ENCODE peak calls at places on chromosomes 5 and 9, in four cellular contexts. I is adrenal gland, U is mucosa of descending colon, J is fibroblast of pulmonary artery. H is an unnamed sample.

GRCh38 chr5:59174248-59174844 is 591.5 kb downstream of the RAB3C start:
- DNase-seq in I (no peak), J (peak), U (no peak), H (peak)

GRCh38 chr9:110623462-110624025 is 44.0 kb upstream of the SVEP1 start:
- DNase-seq in I (peak), J (peak), U (no peak), H (peak)

GRCh38 chr9:86064220-86064619 is 35.1 kb downstream of the GOLM1 start:
- DNase-seq in I (no peak), J (no peak), U (no peak), H (no peak)

GRCh38 chr9:93644397-93645088 is 68.2 kb downstream of the PHF2 start:
- DNase-seq in U (peak), I (peak), J (no peak), H (no peak)

GRCh38 chr9:136926749-136927148 is 17.8 kb downstream of the FBXW5 start:
- DNase-seq in J (no peak), I (no peak), U (no peak), H (no peak)

GRCh38 chr9:134314950-134315715 is 11.1 kb upstream of the RXRA start:
- DNase-seq in U (peak), I (no peak), J (no peak), H (no peak)

GRCh38 chr9:38160613-38161215 is 91.7 kb upstream of the SHB start:
- DNase-seq in I (peak), U (no peak), J (peak), H (peak)

GRCh38 chr9:123973590-123974223 is 37.9 kb upstream of the LHX2 start:
- DNase-seq in U (no peak), I (no peak), J (no peak), H (no peak)

GRCh38 chr5:15334551-15335302 is 165.3 kb upstream of the FBXL7 start:
- DNase-seq in J (no peak), I (no peak), U (no peak), H (no peak)

GRCh38 chr9:16612627-16613026 is 257.8 kb downstream of the BNC2 start:
- DNase-seq in U (no peak), I (no peak), J (no peak), H (no peak)

GRCh38 chr5:72408602-72409001 is 88.4 kb downstream of the PTCD2 start:
- DNase-seq in J (peak), I (no peak), U (no peak), H (no peak)

GRCh38 chr5:58450811-58451629 is 8.9 kb downstream of the PLK2 start:
- DNase-seq in I (no peak), J (peak), U (no peak), H (no peak)

GRCh38 chr9:129561594-129562281 is 59.2 kb downstream of the C9orf50 start:
- DNase-seq in U (peak), J (no peak), I (no peak), H (no peak)

GRCh38 chr5:171907731-171908343 is 98.6 kb downstream of the FBXW11 start:
- DNase-seq in I (peak), U (no peak), J (peak), H (peak)

GRCh38 chr5:110478899-110479298 is 247.6 kb downstream of the TMEM232 start:
- DNase-seq in I (no peak), U (no peak), J (peak), H (peak)

GRCh38 chr5:149450199-149450598 is 71.1 kb upstream of the IL17B start:
- DNase-seq in I (no peak), U (peak), J (peak), H (peak)

GRCh38 chr5:5752844-5753243 is 330.4 kb downstream of the ICE1 start:
- DNase-seq in U (no peak), J (no peak), I (no peak), H (no peak)

GRCh38 chr5:41908374-41909079 is 4.4 kb downstream of the RIMOC1 start:
- DNase-seq in U (no peak), J (peak), I (no peak), H (peak)

GRCh38 chr9:129708799-129709198 is 43.4 kb downstream of the PRRX2 start:
- DNase-seq in U (no peak), J (no peak), I (no peak), H (no peak)

GRCh38 chr9:517993-518392 is 303.3 kb downstream of the DOCK8 start:
- DNase-seq in I (no peak), U (no peak), J (no peak), H (no peak)

GRCh38 chr9:109107402-109108240 is 12.1 kb downstream of the TMEM245 start:
- DNase-seq in U (no peak), J (peak), I (no peak), H (no peak)

GRCh38 chr9:77514886-77515711 is 133.0 kb downstream of the GNA14 start:
- DNase-seq in I (no peak), J (peak), U (no peak), H (peak)

GRCh38 chr5:143931986-143932385 is 120.0 kb downstream of the HMHB1 start:
- DNase-seq in I (no peak), J (no peak), U (no peak), H (no peak)

GRCh38 chr9:94017939-94018531 is 62.9 kb upstream of the BARX1 start:
- DNase-seq in U (no peak), J (peak), I (no peak), H (no peak)

GRCh38 chr5:151757233-151758140 is 944 bp downstream of the ATOX1 start:
- DNase-seq in U (no peak), I (no peak), J (no peak), H (no peak)

GRCh38 chr9:99690573-99690972 is 131.1 kb upstream of the NR4A3 start:
- DNase-seq in I (no peak), U (no peak), J (no peak), H (no peak)

GRCh38 chr9:135589596-135590485 is 28.3 kb downstream of the PAEP start:
- DNase-seq in I (no peak), J (no peak), U (no peak), H (no peak)

GRCh38 chr5:108687599-108688220 is 60.0 kb upstream of the FER start:
- DNase-seq in U (no peak), I (no peak), J (peak), H (no peak)

GRCh38 chr9:124735121-124735520 is 36.0 kb downstream of the NR6A1 start:
- DNase-seq in J (peak), U (no peak), I (no peak), H (peak)

GRCh38 chr5:55982957-55983381 is 11.8 kb downstream of the IL6ST start:
- DNase-seq in J (peak), I (no peak), U (no peak), H (no peak)

GRCh38 chr9:112371060-112371459 is 8.8 kb upstream of the HSDL2 start:
- DNase-seq in I (no peak), J (no peak), U (no peak), H (no peak)

GRCh38 chr5:143116817-143117216 is 286.7 kb downstream of the NR3C1 start:
- DNase-seq in I (no peak), J (no peak), U (no peak), H (no peak)

GRCh38 chr5:41057940-41058339 is 13.2 kb downstream of the MROH2B start:
- DNase-seq in I (no peak), U (no peak), J (no peak), H (no peak)

GRCh38 chr5:1150866-1151265 is 39.0 kb upstream of the SLC12A7 start:
- DNase-seq in U (peak), J (no peak), I (no peak), H (no peak)

GRCh38 chr9:110767559-110768063 is 99.0 kb downstream of the MUSK start:
- DNase-seq in I (no peak), U (no peak), J (peak), H (peak)

GRCh38 chr9:95875305-95876137 is at the start of gene ERCC6L2:
- DNase-seq in U (peak), I (peak), J (peak), H (peak)

GRCh38 chr5:136656811-136657210 is 291.5 kb upstream of the TRPC7 start:
- DNase-seq in I (no peak), J (peak), U (no peak), H (peak)

GRCh38 chr5:130642461-130642860 is 522.6 kb downstream of the HINT1 start:
- DNase-seq in I (no peak), U (no peak), J (no peak), H (no peak)

GRCh38 chr5:111747336-111747735 is 9.7 kb downstream of the NREP start:
- DNase-seq in U (no peak), J (no peak), I (no peak), H (no peak)

GRCh38 chr5:150175536-150175935 is 9.0 kb downstream of the CDX1 start:
- DNase-seq in J (peak), I (no peak), U (no peak), H (no peak)

GRCh38 chr5:160133918-160134304 is 14.7 kb upstream of the PWWP2A start:
- DNase-seq in J (no peak), U (no peak), I (no peak), H (no peak)
- H3K4me3 ChIP-seq in J (no peak), U (no peak), I (no peak), H (no peak)

GRCh38 chr5:38079625-38080402 is 178.5 kb upstream of the EGFLAM start:
- DNase-seq in I (no peak), U (no peak), J (no peak), H (no peak)
- TF ChIP-seq CTCF in I (no peak), U (no peak), J (no peak), H (no peak)

DNA sequence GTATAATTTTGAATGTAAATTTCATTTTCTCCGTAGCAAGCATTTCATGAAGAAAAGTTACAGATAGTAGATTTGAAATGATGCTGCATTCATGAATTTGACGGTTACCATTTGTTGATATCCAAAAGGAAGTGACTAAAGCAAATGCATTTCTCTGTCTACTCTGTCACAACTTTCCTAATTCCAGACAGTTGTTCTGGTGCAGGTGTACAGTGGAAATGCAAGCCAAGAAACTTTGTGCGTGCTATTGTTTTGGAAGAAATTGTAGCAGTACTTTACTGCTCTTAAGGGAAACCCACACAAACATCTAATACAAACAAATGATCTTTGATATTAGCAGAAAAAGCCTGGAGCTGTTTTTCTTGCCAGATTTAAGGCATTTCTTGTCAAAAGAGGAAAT is 1.9 kb downstream of the SNCAIP start:
- DNase-seq in J (no peak), U (no peak), I (no peak), H (no peak)
- H3K4me3 ChIP-seq in J (no peak), U (no peak), I (no peak), H (no peak)

GRCh38 chr5:133267601-133268000 is 215.8 kb downstream of the HSPA4 start:
- DNase-seq in I (no peak), J (no peak), U (no peak), H (no peak)
- TF ChIP-seq CTCF in I (no peak), J (no peak), U (no peak), H (no peak)

GRCh38 chr9:88313364-88314220 is 74.7 kb upstream of the SPIN1 start:
- DNase-seq in J (no peak), U (no peak), I (no peak), H (no peak)
- H3K4me3 ChIP-seq in J (no peak), U (no peak), I (no peak), H (no peak)

GRCh38 chr9:121574771-121575519 is 75.3 kb upstream of the GGTA1 start:
- DNase-seq in I (no peak), U (no peak), J (no peak), H (no peak)
- TF ChIP-seq CTCF in I (no peak), U (no peak), J (no peak), H (no peak)

DNA sequence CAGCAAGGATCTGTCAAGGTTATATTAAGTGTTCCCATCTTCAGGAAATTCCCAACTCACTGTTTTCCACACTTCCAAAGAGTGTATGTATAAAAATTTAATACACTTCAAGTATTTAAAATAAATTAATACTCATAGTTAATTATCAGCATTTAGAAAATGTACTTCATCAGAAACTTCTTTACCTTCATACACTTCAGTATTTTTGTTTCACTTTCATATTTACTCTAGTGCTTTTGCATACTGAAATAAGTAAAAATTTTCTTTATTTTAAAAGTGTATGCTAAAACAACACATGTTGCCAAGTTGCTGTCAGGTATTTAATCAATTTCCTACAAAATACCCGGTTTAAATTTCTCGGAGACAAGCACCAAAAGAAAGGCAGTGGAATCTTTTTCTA is 16.5 kb downstream of the RICTOR start:
- DNase-seq in I (no peak), J (no peak), U (no peak), H (no peak)
- H3K4me3 ChIP-seq in I (peak), J (peak), U (no peak), H (peak)

GRCh38 chr9:127716412-127716811 is 533 bp downstream of the TTC16 start:
- DNase-seq in I (no peak), J (no peak), U (no peak), H (no peak)

GRCh38 chr9:127714916-127715442 is 484 bp downstream of the PTRH1 start:
- DNase-seq in I (no peak), J (no peak), U (no peak), H (no peak)

GRCh38 chr9:127714020-127714835 is 1.2 kb downstream of the PTRH1 start:
- DNase-seq in U (no peak), I (no peak), J (no peak), H (no peak)

GRCh38 chr9:127717766-127718165 is 1.9 kb downstream of the TTC16 start:
- DNase-seq in I (peak), U (no peak), J (no peak), H (no peak)

DNA sequence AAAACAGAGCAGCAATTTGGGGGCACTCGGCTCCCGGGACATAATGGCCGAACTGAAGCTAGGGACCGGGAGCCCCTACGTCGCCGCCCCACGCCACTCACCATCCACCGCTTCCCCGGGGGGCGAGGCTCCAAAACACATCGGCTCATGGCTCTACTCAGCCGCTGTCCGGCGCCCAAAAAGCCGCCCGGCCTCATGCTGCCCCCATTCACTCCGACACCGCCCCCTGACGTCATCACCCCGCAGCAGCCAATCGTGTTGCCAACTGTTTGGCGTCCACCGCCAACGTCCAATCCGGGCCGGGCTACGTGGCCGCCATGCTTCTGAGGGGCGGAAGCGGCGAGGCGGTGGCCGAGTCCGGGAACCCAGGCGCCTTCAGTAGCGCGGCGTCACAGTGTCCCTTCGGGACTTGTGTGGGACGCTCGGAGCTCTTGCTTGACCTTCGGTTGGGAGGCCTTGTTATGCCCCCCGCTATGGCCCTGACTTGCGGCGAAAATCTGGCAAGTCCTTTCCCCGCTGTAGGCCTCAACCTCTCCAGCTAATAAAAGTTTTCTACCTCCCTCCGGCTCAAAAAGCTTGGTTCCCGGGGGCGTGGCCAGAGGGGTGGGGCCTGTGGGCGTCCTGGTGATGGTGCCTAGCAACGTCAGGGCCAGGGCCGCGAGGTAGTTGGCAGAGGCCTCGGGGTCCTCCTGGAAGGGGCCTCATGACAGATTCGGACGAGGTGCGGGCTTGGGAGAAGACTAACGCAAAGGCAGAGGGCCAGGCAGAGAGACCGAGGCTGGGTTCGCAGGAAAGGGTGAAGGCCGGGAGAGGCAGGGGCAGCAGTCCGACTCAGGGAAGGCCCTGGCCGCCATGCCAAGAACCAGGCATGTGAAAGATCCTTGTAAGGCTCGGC is at the start of the genes PTRH1 and TTC16:
- DNase-seq in J (peak), I (peak), U (peak), H (peak)
- TF ChIP-seq CTCF in J (no peak), I (no peak), U (no peak), H (no peak)

GRCh38 chr5:91206734-91207133 is 176.4 kb downstream of the ARRDC3 start:
- DNase-seq in U (no peak), J (peak), I (no peak), H (no peak)
- H3K4me3 ChIP-seq in U (no peak), J (no peak), I (no peak), H (no peak)

GRCh38 chr9:127816728-127817127 is 14.0 kb downstream of the FPGS start:
- DNase-seq in U (no peak), J (no peak), I (no peak), H (no peak)

GRCh38 chr9:127817881-127818434 is 15.3 kb downstream of the FPGS start:
- DNase-seq in I (no peak), J (no peak), U (no peak), H (no peak)

GRCh38 chr9:127815512-127816361 is 13.1 kb downstream of the FPGS start:
- DNase-seq in I (no peak), U (no peak), J (no peak), H (no peak)

GRCh38 chr9:127814619-127815511 is 12.2 kb downstream of the FPGS start:
- DNase-seq in J (no peak), I (no peak), U (no peak), H (no peak)

DNA sequence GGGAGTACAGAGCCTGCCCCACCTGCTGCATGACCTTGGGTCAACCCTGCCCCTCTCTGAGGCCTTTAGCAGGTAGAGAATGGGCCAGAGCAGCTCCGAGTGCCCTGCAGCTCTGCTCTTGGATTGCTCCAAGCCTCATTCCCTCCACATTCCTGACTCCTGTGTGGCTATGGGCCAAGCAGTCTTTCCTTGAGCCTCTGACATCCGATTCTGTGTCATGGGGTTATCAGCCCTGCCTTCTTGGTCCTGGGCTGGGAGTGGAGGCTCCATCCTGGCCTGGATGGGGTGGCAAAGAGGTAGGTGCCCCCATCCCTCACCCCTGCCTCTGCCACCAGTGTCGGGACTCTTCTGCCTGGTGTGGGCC is 13.7 kb downstream of the FPGS start:
- DNase-seq in J (no peak), I (no peak), U (no peak), H (no peak)
- TF ChIP-seq CTCF in J (no peak), I (no peak), U (no peak), H (no peak)

H was measured in astrocyte of the cerebellum.